ENCODE peak calls at places on chromosomes 1 and 21, in nine cellular contexts. K, H, I, G, C, A, S, D and Q are unnamed samples.

GRCh38 chr1:74570797-74571492 is 58.5 kb upstream of the LRRC53 start:
- DNase-seq in K (no peak), H (no peak), I (no peak), G (no peak), C (no peak), A (no peak), S (no peak), D (peak), Q (no peak)

GRCh38 chr1:161071886-161072371 is 2.2 kb upstream of the ARHGAP30 start:
- DNase-seq in K (peak), H (peak), I (peak), G (no peak), C (peak), A (no peak), S (peak), D (peak), Q (peak)

GRCh38 chr1:3018051-3018471 is 3.2 kb upstream of the ACTRT2 start:
- DNase-seq in K (no peak), H (no peak), I (no peak), G (peak), C (no peak), A (peak), S (no peak), D (no peak), Q (no peak)

GRCh38 chr1:160466966-160467365 is 56.1 kb downstream of the SLAMF6 start:
- DNase-seq in K (no peak), H (no peak), I (no peak), G (no peak), C (no peak), A (no peak), S (no peak), D (no peak), Q (no peak)

GRCh38 chr1:159996653-159997052 is 35.1 kb downstream of the PIGM start:
- DNase-seq in K (peak), H (no peak), I (peak), G (no peak), C (no peak), A (no peak), S (no peak), D (no peak), Q (no peak)

GRCh38 chr1:51518730-51519047 is 377 bp downstream of the EPS15 start:
- DNase-seq in K (no peak), H (peak), I (no peak), G (peak), C (peak), A (no peak), S (no peak), D (no peak), Q (no peak)

GRCh38 chr1:156123356-156124196 is 9.1 kb downstream of the LMNA start:
- DNase-seq in K (peak), H (peak), I (peak), G (peak), C (peak), A (peak), S (peak), D (peak), Q (peak)

GRCh38 chr1:230537456-230537855 is 104.8 kb upstream of the COG2 start:
- DNase-seq in K (no peak), H (no peak), I (no peak), G (no peak), C (no peak), A (no peak), S (no peak), D (peak), Q (no peak)

GRCh38 chr1:207698822-207699483 is 52.9 kb upstream of the CD46 start:
- DNase-seq in K (peak), H (peak), I (peak), G (no peak), C (peak), A (peak), S (peak), D (peak), Q (peak)

GRCh38 chr1:33696311-33696710 is 167.6 kb upstream of the HMGB4 start:
- DNase-seq in K (no peak), H (no peak), I (no peak), G (no peak), C (no peak), A (no peak), S (no peak), D (no peak), Q (no peak)

GRCh38 chr1:17861685-17862084 is 106.6 kb downstream of the ACTL8 start:
- DNase-seq in K (peak), H (no peak), I (peak), G (no peak), C (no peak), A (no peak), S (no peak), D (peak), Q (no peak)

GRCh38 chr1:19650416-19651140 is 6.5 kb downstream of the NBL1 start:
- DNase-seq in K (no peak), H (no peak), I (no peak), G (peak), C (no peak), A (no peak), S (peak), D (no peak), Q (peak)

GRCh38 chr1:182565537-182565936 is 23.5 kb downstream of the RNASEL start:
- DNase-seq in K (no peak), H (no peak), I (no peak), G (no peak), C (no peak), A (no peak), S (no peak), D (no peak), Q (no peak)

GRCh38 chr1:204398197-204399125 is 13.2 kb downstream of the PPP1R15B start:
- DNase-seq in K (peak), H (no peak), I (peak), G (peak), C (peak), A (peak), S (peak), D (peak), Q (peak)

GRCh38 chr1:82464362-82464931 is 663.7 kb downstream of the ADGRL2 start:
- DNase-seq in K (peak), H (no peak), I (peak), G (peak), C (peak), A (no peak), S (peak), D (peak), Q (peak)

GRCh38 chr1:186829679-186830587 is 1.2 kb downstream of the PLA2G4A start:
- DNase-seq in K (no peak), H (no peak), I (no peak), G (no peak), C (no peak), A (no peak), S (no peak), D (no peak), Q (no peak)

GRCh38 chr1:89552481-89553194 is 28.0 kb downstream of the LRRC8B start:
- DNase-seq in K (no peak), H (no peak), I (peak), G (no peak), C (peak), A (no peak), S (no peak), D (no peak), Q (no peak)

GRCh38 chr1:209803568-209803967 is 2.4 kb downstream of the IRF6 start:
- DNase-seq in K (no peak), H (no peak), I (no peak), G (no peak), C (no peak), A (no peak), S (no peak), D (no peak), Q (no peak)

GRCh38 chr1:85576642-85577420 is 3.7 kb upstream of the CCN1 start:
- DNase-seq in K (peak), H (peak), I (peak), G (peak), C (peak), A (peak), S (peak), D (peak), Q (peak)

GRCh38 chr1:151820940-151821339 is 10.7 kb downstream of the RORC start:
- DNase-seq in K (no peak), H (peak), I (no peak), G (no peak), C (peak), A (no peak), S (no peak), D (no peak), Q (no peak)

GRCh38 chr21:35399002-35399401 is 349.9 kb upstream of the RUNX1 start:
- DNase-seq in K (no peak), H (no peak), I (no peak), G (no peak), C (no peak), A (no peak), S (no peak), D (no peak), Q (no peak)

GRCh38 chr1:2525896-2526823 is at the start of gene PANK4:
- DNase-seq in K (peak), H (peak), I (peak), G (peak), C (peak), A (peak), S (peak), D (peak), Q (peak)

GRCh38 chr1:75986478-75986877 is 54.3 kb upstream of the ASB17 start:
- DNase-seq in K (no peak), H (no peak), I (peak), G (no peak), C (no peak), A (no peak), S (no peak), D (no peak), Q (no peak)

GRCh38 chr1:209609403-209610377 is 26.2 kb downstream of the CAMK1G start:
- DNase-seq in K (no peak), H (no peak), I (no peak), G (no peak), C (no peak), A (no peak), S (no peak), D (no peak), Q (no peak)

GRCh38 chr1:231781887-231782286 is 155.3 kb downstream of the DISC1 start:
- DNase-seq in K (no peak), H (no peak), I (peak), G (no peak), C (no peak), A (no peak), S (no peak), D (no peak), Q (no peak)

GRCh38 chr21:21163904-21164303 is 165.7 kb downstream of the NCAM2 start:
- DNase-seq in K (peak), H (no peak), I (peak), G (no peak), C (peak), A (no peak), S (peak), D (peak), Q (peak)

GRCh38 chr21:33115586-33116541 is 45.9 kb downstream of the OLIG1 start:
- DNase-seq in K (no peak), H (no peak), I (no peak), G (no peak), C (peak), A (no peak), S (no peak), D (no peak), Q (peak)

DNA sequence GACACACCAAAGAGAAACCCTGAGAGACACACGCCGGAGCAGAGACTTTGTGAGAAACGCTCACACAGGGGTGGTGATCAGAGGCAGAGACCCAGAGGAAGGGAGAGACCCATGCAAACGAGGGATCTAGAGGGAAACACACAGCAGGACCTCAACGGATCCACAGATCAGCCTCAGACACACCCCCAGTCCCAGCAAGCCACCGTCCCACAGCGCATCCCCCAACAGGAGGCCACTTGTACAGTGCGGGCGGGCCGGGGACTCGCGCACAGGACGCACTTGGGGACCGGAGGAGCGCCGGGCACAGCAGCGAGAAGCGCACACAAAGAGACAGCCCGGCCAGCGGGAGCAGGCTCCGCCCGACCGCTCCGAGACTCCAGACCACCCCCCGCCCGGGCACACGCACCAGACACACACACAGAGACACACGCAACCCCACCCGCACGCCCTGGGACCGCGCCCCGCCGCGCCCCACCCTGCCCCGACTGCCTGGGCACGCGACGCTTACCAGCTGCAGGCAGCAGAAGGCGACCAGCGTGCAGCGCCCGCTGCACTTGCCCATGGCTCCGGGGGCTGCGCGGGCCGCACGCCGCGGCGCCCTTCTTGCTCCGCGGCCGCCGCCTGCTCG is 587 bp downstream of the NKAIN1 start:
- DNase-seq in K (no peak), H (peak), I (no peak), G (peak), C (no peak), A (no peak), S (no peak), D (peak), Q (peak)
- H3K4me3 ChIP-seq in K (peak), H (peak), I (no peak), G (no peak), C (no peak), A (peak), S (peak), D (peak), Q (peak)

GRCh38 chr1:27144920-27145661 is 9.8 kb downstream of the SLC9A1 start:
- DNase-seq in K (peak), H (no peak), I (peak), G (peak), C (no peak), A (no peak), S (no peak), D (no peak), Q (peak)
- H3K4me3 ChIP-seq in K (no peak), H (no peak), I (no peak), G (no peak), C (no peak), A (no peak), S (no peak), D (no peak), Q (no peak)

GRCh38 chr1:198201956-198202784 is 45.4 kb downstream of the NEK7 start:
- DNase-seq in K (no peak), H (no peak), I (no peak), G (no peak), C (no peak), A (no peak), S (no peak), D (no peak), Q (no peak)
- H3K4me3 ChIP-seq in K (no peak), H (no peak), I (no peak), G (no peak), C (no peak), A (no peak), S (no peak), D (no peak), Q (no peak)

GRCh38 chr1:61078611-61079010 is 3.8 kb upstream of the NFIA start:
- DNase-seq in K (no peak), H (no peak), I (no peak), G (no peak), C (no peak), A (no peak), S (no peak), D (no peak), Q (no peak)
- H3K4me3 ChIP-seq in K (peak), H (peak), I (peak), G (peak), C (no peak), A (no peak), S (peak), D (no peak), Q (no peak)

GRCh38 chr1:214514819-214515383 is 36.5 kb downstream of the PTPN14 start:
- DNase-seq in K (no peak), H (no peak), I (no peak), G (no peak), C (no peak), A (no peak), S (no peak), D (peak), Q (no peak)

GRCh38 chr1:214513394-214513793 is 38.0 kb downstream of the PTPN14 start:
- DNase-seq in K (no peak), H (no peak), I (no peak), G (no peak), C (no peak), A (no peak), S (no peak), D (no peak), Q (no peak)

GRCh38 chr1:214516434-214517326 is 34.7 kb downstream of the PTPN14 start:
- DNase-seq in K (no peak), H (no peak), I (no peak), G (no peak), C (no peak), A (no peak), S (no peak), D (no peak), Q (no peak)

GRCh38 chr1:214515544-214516433 is 35.6 kb downstream of the PTPN14 start:
- DNase-seq in K (no peak), H (no peak), I (no peak), G (no peak), C (no peak), A (no peak), S (no peak), D (no peak), Q (no peak)

DNA sequence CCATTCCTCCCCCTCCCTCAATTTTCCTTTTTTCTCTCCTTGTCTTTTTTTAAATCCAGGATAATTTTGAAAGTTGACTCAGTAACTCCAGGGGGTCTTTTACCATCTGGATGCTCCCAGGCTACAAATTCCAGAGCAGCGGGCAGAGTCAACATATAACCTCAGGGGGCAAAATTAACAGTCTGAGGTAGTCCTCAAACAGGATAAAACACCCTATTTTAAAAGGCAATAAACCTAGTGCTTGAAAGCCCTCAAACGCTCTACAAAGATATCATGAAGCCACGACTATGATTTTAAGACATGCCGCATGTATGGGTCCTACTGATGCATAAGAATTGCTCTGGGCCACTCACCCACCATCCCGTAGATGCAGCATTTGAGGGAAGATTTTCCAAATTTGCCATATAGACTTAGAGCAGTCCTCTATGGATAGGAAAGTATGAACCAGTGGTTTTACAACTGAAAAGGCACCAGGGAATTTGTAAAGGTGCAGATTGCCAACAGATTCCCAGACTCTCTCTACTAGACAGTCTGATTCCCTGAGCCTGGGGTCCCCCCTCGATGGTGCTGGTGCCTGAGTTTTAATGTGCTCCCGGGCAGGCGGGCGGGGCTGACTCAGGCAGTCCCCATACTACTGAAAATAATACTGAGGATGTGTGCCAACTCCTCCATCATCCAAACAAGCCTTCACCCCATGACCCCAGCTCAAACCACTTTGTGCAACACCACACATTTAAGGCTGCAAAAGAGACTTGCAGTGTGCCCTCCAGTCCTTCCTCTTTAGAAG is 37.2 kb downstream of the PTPN14 start:
- DNase-seq in K (no peak), H (no peak), I (peak), G (no peak), C (no peak), A (no peak), S (no peak), D (peak), Q (no peak)
- H3K4me3 ChIP-seq in K (no peak), H (peak), I (no peak), G (no peak), C (no peak), A (no peak), S (no peak), D (peak), Q (no peak)

GRCh38 chr21:29338256-29338655 is 39.5 kb downstream of the BACH1 start:
- DNase-seq in K (no peak), H (no peak), I (no peak), G (no peak), C (no peak), A (no peak), S (no peak), D (no peak), Q (no peak)

GRCh38 chr21:29340228-29340627 is 41.5 kb downstream of the BACH1 start:
- DNase-seq in K (no peak), H (no peak), I (peak), G (no peak), C (no peak), A (no peak), S (no peak), D (no peak), Q (no peak)

GRCh38 chr21:29343517-29343916 is 44.8 kb downstream of the BACH1 start:
- DNase-seq in K (peak), H (no peak), I (peak), G (no peak), C (peak), A (no peak), S (no peak), D (no peak), Q (no peak)

GRCh38 chr21:29346281-29346680 is 47.6 kb downstream of the BACH1 start:
- DNase-seq in K (no peak), H (no peak), I (no peak), G (no peak), C (no peak), A (no peak), S (no peak), D (no peak), Q (no peak)

GRCh38 chr21:29342394-29342957 is 43.8 kb downstream of the BACH1 start:
- DNase-seq in K (peak), H (peak), I (peak), G (no peak), C (peak), A (no peak), S (peak), D (no peak), Q (no peak)
- H3K4me3 ChIP-seq in K (no peak), H (peak), I (no peak), G (no peak), C (no peak), A (no peak), S (no peak), D (no peak), Q (no peak)

DNA sequence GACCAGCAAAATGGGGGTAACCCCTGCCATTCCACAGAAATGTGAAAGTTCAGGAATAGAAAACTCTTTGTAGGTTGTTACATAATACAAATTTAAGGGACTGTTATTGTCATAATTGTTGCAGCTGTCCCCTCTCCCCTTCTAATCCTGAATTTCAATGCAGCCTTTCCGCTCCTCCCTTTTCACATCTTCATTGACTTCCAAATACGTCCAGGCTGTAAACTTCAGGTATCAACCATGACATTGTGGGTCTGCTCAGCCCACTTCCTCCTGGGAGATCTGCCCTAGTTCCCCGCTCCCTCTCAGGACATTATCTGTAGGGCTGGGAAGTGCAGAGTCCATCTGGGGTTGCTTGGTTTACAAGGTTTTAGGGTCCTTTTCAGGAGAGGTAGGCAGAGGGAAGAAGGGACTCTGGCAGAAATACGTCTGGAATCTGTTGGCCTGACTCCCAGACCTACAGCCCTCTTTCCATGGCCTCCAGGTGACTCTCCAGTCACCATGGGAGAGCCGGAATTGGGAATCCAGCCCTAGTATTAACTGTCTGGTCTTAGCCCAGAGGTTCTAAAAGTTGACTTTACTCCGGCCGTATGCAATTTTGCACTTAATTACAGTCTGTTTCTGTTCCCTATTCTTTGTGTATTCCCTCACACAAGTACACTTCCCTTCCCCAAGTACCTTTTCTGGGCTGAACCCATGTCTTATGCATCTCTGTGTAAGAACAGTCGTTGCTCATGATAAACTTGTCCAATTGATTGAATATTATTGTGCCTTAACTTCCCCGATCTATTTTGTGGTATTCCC is 4.7 kb upstream of the DENND2D start:
- DNase-seq in K (no peak), H (no peak), I (no peak), G (no peak), C (no peak), A (no peak), S (no peak), D (no peak), Q (no peak)
- H3K4me3 ChIP-seq in K (no peak), H (peak), I (no peak), G (peak), C (peak), A (peak), S (peak), D (no peak), Q (no peak)